ENCODE peak calls at places on chromosomes 12 and 14, in nine cellular contexts. O is fibroblast of villous mesenchyme, I is IMR-90, F is heart right ventricle, E is psoas muscle, G is foreskin fibroblast, Y is cardiac fibroblast, D is progenitor cell of endocrine pancreas, Q is left ventricle myocardium inferior. H is an unnamed sample.

GRCh38 chr14:61179776-61180398 is 101.3 kb downstream of the TMEM30B start:
- DNase-seq in G (peak; percentile 46), O (peak; percentile 19), Q (no peak), D (no peak), E (no peak), Y (peak; percentile 30), F (no peak), I (peak; percentile 58), H (no peak)

GRCh38 chr14:35807131-35807961 is 1.7 kb downstream of the RALGAPA1 start:
- DNase-seq in Y (peak; percentile 6), Q (no peak), F (no peak), O (no peak), E (no peak), G (no peak), D (no peak), I (no peak), H (no peak)

GRCh38 chr12:88299567-88300101 is 157.5 kb downstream of the TMTC3 start:
- DNase-seq in I (peak; percentile 98), D (no peak), E (no peak), Q (no peak), O (peak; percentile 91), G (peak; percentile 98), F (no peak), Y (peak; percentile 98), H (peak; percentile 92)

GRCh38 chr12:113445544-113446176 is 23.5 kb downstream of the SDSL start:
- DNase-seq in E (no peak), F (no peak), Q (no peak), D (no peak), O (no peak), I (no peak), G (peak; percentile 16), Y (no peak), H (peak; percentile 17)

GRCh38 chr12:51779876-51780275 is 68.6 kb downstream of the FIGNL2 start:
- DNase-seq in E (no peak), D (no peak), I (no peak), G (no peak), Q (no peak), O (no peak), Y (no peak), F (no peak), H (no peak)

GRCh38 chr12:93925585-93925984 is 222.8 kb upstream of the PLXNC1 start:
- DNase-seq in E (no peak), D (no peak), O (no peak), Y (no peak), F (no peak), Q (no peak), G (no peak), I (no peak), H (no peak)

GRCh38 chr14:64110832-64111231 is 183.3 kb downstream of the ESR2 start:
- DNase-seq in D (no peak), F (no peak), O (no peak), Y (peak; percentile 28), G (no peak), E (no peak), I (peak; percentile 5), Q (no peak), H (no peak)

GRCh38 chr12:68327896-68328295 is 4.3 kb downstream of the MDM1 start:
- DNase-seq in E (no peak), I (no peak), D (no peak), Q (no peak), Y (no peak), F (no peak), G (no peak), O (no peak), H (no peak)

GRCh38 chr12:94308612-94309011 is 151.1 kb downstream of the CEP83 start:
- DNase-seq in G (no peak), O (peak; percentile 12), E (no peak), F (no peak), D (no peak), Y (peak; percentile 34), I (no peak), Q (no peak), H (no peak)

GRCh38 chr12:27434673-27435565 is 11.6 kb upstream of the SMCO2 start:
- DNase-seq in G (peak; percentile 54), O (no peak), I (no peak), F (no peak), E (no peak), Q (no peak), D (no peak), Y (peak; percentile 25), H (peak; percentile 11)

GRCh38 chr12:108519558-108519957 is 4.5 kb downstream of the FICD start:
- DNase-seq in I (no peak), Y (no peak), G (no peak), D (no peak), E (no peak), F (no peak), O (no peak), Q (no peak), H (no peak)

GRCh38 chr12:112096667-112097066 is 11.9 kb downstream of the NAA25 start:
- DNase-seq in D (no peak), G (peak; percentile 88), I (peak; percentile 89), Y (peak; percentile 84), Q (no peak), O (peak; percentile 48), F (no peak), E (no peak), H (peak; percentile 35)

GRCh38 chr12:15823360-15824128 is 34.4 kb upstream of the EPS8 start:
- DNase-seq in D (no peak), I (no peak), Q (no peak), E (no peak), Y (peak; percentile 20), O (peak; percentile 17), F (no peak), G (peak; percentile 46), H (no peak)

GRCh38 chr12:90074086-90074485 is 365.4 kb upstream of the ATP2B1 start:
- DNase-seq in F (no peak), Y (no peak), G (no peak), O (no peak), Q (no peak), E (no peak), I (no peak), D (no peak), H (no peak)

GRCh38 chr14:55780156-55780946 is 200.3 kb downstream of the KTN1 start:
- DNase-seq in O (peak; percentile 60), Y (peak; percentile 88), F (peak; percentile 57), G (peak; percentile 91), Q (peak; percentile 21), I (peak; percentile 33), D (no peak), E (peak; percentile 54), H (peak; percentile 90)

GRCh38 chr12:109767991-109768900 is 54.6 kb downstream of the FAM222A start:
- DNase-seq in E (no peak), G (no peak), F (no peak), I (no peak), Q (no peak), D (no peak), Y (no peak), O (no peak), H (no peak)

DNA sequence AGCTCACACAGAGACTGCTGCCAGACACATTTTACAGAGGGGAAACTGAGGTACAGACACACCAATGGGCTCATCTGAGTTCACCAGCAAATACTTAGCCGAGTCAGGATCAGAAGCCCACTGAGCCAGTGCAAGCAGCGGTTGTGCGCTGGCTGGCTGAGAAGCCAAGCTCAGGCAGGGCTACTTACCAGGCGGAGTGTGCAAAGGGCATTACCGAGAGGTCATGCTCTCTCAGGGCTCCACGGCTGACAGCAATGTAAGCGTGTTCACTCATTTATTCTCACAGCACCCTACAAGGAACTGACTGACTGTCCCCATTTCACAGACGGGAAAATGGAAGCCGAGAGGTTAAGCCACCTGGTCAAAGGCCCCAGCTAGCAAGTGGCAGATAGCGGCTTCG is 63.7 kb downstream of the RFLNA start:
- DNase-seq in F (no peak), E (no peak), Q (no peak), Y (no peak), I (no peak), D (no peak), O (no peak), G (no peak), H (no peak)
- TF ChIP-seq CTCF in F (no peak), E (no peak), Q (no peak), Y (no peak), I (no peak), D (no peak), O (no peak), G (no peak), H (no peak)

GRCh38 chr12:106868982-106869381 is 86.7 kb upstream of the TMEM263 start:
- DNase-seq in F (no peak), Q (no peak), E (no peak), O (no peak), I (no peak), Y (no peak), G (no peak), D (no peak), H (no peak)

GRCh38 chr12:106866426-106867080 is 89.2 kb upstream of the TMEM263 start:
- DNase-seq in O (no peak), F (no peak), E (no peak), G (peak; percentile 39), Q (no peak), Y (peak; percentile 45), I (no peak), D (no peak), H (peak; percentile 4)

GRCh38 chr12:106873983-106874382 is 81.7 kb upstream of the TMEM263 start:
- DNase-seq in Q (no peak), G (no peak), F (no peak), Y (no peak), E (no peak), O (no peak), D (no peak), I (no peak), H (no peak)

GRCh38 chr12:106871477-106871876 is 84.2 kb upstream of the TMEM263 start:
- DNase-seq in O (no peak), E (no peak), G (peak; percentile 52), Y (peak; percentile 63), F (no peak), Q (no peak), D (no peak), I (peak; percentile 66), H (peak; percentile 27)

DNA sequence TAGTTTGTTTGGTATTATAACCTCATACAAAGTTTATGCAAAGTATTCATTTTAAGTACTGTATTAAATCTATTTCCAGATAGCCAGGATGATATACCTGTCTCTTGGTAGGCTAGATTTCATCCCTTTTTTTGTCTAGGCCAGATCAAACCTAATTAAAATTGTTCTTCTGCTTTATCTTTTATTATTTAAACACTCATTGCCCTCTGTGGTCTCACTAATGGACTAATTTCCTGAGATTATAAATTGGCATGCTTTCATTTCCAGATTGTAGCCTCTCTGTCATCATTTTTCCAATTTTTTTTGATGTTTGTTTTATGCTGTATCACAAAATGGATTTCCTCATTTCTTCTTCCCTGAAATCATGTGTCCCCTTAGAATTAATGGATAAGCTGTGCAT is 85.6 kb upstream of the TMEM263 start:
- DNase-seq in I (no peak), G (no peak), D (no peak), O (no peak), Q (no peak), F (no peak), Y (no peak), E (no peak), H (no peak)
- TF ChIP-seq CTCF in I (no peak), G (no peak), D (no peak), O (no peak), Q (no peak), F (no peak), Y (no peak), E (no peak), H (no peak)

GRCh38 chr12:122500685-122501488 is at the start of gene ZCCHC8:
- DNase-seq in E (peak; percentile 98), G (peak; percentile 99), I (peak; percentile 98), D (peak; percentile 89), F (peak; percentile 97), Q (peak; percentile 96), Y (peak; percentile 99), O (peak; percentile 100), H (peak; percentile 98)
- TF ChIP-seq CTCF in E (no peak), G (no peak), I (no peak), D (peak; percentile 10), F (no peak), Q (peak; percentile 32), Y (no peak), O (peak; percentile 15), H (no peak)

GRCh38 chr12:591167-591570 is 72.1 kb downstream of the NINJ2 start:
- DNase-seq in Y (no peak), G (no peak), I (no peak), D (no peak), Q (peak; percentile 78), E (peak; percentile 72), O (no peak), F (peak; percentile 80), H (no peak)
- TF ChIP-seq CTCF in Y (peak; percentile 25), G (no peak), I (no peak), D (peak; percentile 38), Q (peak; percentile 64), E (peak; percentile 24), O (no peak), F (peak; percentile 19), H (peak; percentile 5)

H was measured in fibroblast of pulmonary artery.